ENCODE peak calls at places on chromosomes 1 and 21, in eight cellular contexts. B is islet precursor cell; I is lower leg skin; S is NCI-H1092; V is activated CD4-positive, alpha-beta T cell treated with anti-CD3 and anti-CD28 coated beads, Interleukin-2, amount 50 U/mL, for 4 hours; O is RKO; T is endodermal cell; X is NCI-H345. D is an unnamed sample.

GRCh38 chr1:30706528-30706927 is 16.9 kb downstream of the MATN1 start:
- DNase-seq in I (no peak), X (peak), T (no peak), O (no peak), S (peak), V (no peak), B (no peak), D (no peak)

GRCh38 chr1:57307382-57307781 is 116.5 kb downstream of the DAB1 start:
- DNase-seq in V (peak), B (no peak), I (no peak), S (no peak), O (no peak), T (peak), X (no peak), D (no peak)

GRCh38 chr1:107895403-107896181 is 69.4 kb downstream of the VAV3 start:
- DNase-seq in T (no peak), S (no peak), V (no peak), X (peak), O (no peak), B (no peak), I (no peak), D (no peak)

GRCh38 chr21:32315511-32316362 is 17.1 kb downstream of the MRAP start:
- DNase-seq in B (peak), V (no peak), T (no peak), O (no peak), S (no peak), X (no peak), I (peak), D (no peak)

GRCh38 chr1:30420519-30421050 is 302.8 kb downstream of the MATN1 start:
- DNase-seq in T (peak), B (peak), S (no peak), V (no peak), O (no peak), X (no peak), I (peak), D (no peak)

GRCh38 chr21:15688016-15688415 is 41.8 kb upstream of the USP25 start:
- DNase-seq in T (no peak), X (no peak), B (no peak), O (no peak), I (no peak), S (no peak), V (no peak), D (no peak)

GRCh38 chr1:154819628-154820590 is 50.2 kb downstream of the KCNN3 start:
- DNase-seq in O (no peak), B (peak), I (no peak), X (peak), T (peak), S (no peak), V (no peak), D (no peak)

GRCh38 chr1:93434987-93435386 is 12.9 kb upstream of the FNBP1L start:
- DNase-seq in O (no peak), B (no peak), T (no peak), I (no peak), V (no peak), X (no peak), S (no peak), D (no peak)

GRCh38 chr21:33690874-33691273 is 48.6 kb downstream of the ITSN1 start:
- DNase-seq in T (no peak), O (no peak), X (peak), V (no peak), B (no peak), S (no peak), I (no peak), D (no peak)

GRCh38 chr1:99648107-99648506 is 2.2 kb downstream of the PALMD start:
- DNase-seq in I (peak), B (no peak), T (peak), S (no peak), O (no peak), X (no peak), V (no peak), D (no peak)

GRCh38 chr1:156295391-156295947 is at the start of gene GLMP:
- DNase-seq in S (peak), T (peak), X (peak), B (peak), O (peak), V (peak), I (peak), D (no peak)

GRCh38 chr1:171222961-171223360 is 25.3 kb upstream of the FMO1 start:
- DNase-seq in I (no peak), V (no peak), X (no peak), T (peak), O (no peak), B (no peak), S (no peak), D (no peak)

GRCh38 chr1:201633811-201634210 is 94.9 kb downstream of the NAV1 start:
- DNase-seq in I (no peak), T (no peak), B (no peak), V (no peak), O (no peak), S (peak), X (peak), D (no peak)

GRCh38 chr1:209416660-209417059 is 166.9 kb upstream of the CAMK1G start:
- DNase-seq in O (no peak), S (no peak), I (no peak), T (no peak), X (no peak), V (no peak), B (peak), D (no peak)

GRCh38 chr1:63691672-63692425 is 82.0 kb upstream of the ROR1 start:
- DNase-seq in X (peak), V (no peak), B (peak), I (no peak), O (peak), T (peak), S (peak), D (peak)

GRCh38 chr1:28812669-28813468 is 899 bp downstream of the OPRD1 start:
- DNase-seq in V (no peak), I (no peak), X (peak), T (no peak), O (no peak), B (no peak), S (peak), D (no peak)

GRCh38 chr1:232805269-232806070 is at the start of gene MAP10:
- DNase-seq in V (peak), I (peak), X (peak), T (peak), O (no peak), B (peak), S (peak), D (peak)

GRCh38 chr1:199794105-199794863 is 233.2 kb upstream of the NR5A2 start:
- DNase-seq in X (no peak), S (no peak), V (no peak), T (no peak), B (no peak), I (no peak), O (peak), D (no peak)

GRCh38 chr1:51417496-51418383 is 87.4 kb upstream of the TTC39A start:
- DNase-seq in O (no peak), I (no peak), V (no peak), X (no peak), B (no peak), T (no peak), S (no peak), D (no peak)

GRCh38 chr1:9903801-9904527 is 6.1 kb downstream of the CTNNBIP1 start:
- DNase-seq in X (no peak), S (no peak), T (no peak), O (no peak), B (no peak), I (no peak), V (no peak), D (no peak)

GRCh38 chr1:39178541-39179431 is 25.7 kb upstream of the MACF1 start:
- DNase-seq in V (no peak), S (no peak), X (no peak), B (peak), O (peak), T (no peak), I (no peak), D (no peak)

GRCh38 chr1:81548918-81549587 is 251.7 kb upstream of the ADGRL2 start:
- DNase-seq in O (no peak), V (no peak), B (no peak), I (no peak), S (no peak), X (no peak), T (no peak), D (no peak)

GRCh38 chr1:7810395-7810794 is 26.3 kb downstream of the PER3 start:
- DNase-seq in X (no peak), I (no peak), O (peak), V (no peak), B (peak), T (no peak), S (no peak), D (peak)

GRCh38 chr1:175797576-175797975 is 54.2 kb upstream of the TNR start:
- DNase-seq in O (no peak), T (peak), B (no peak), X (no peak), I (no peak), S (no peak), V (no peak), D (no peak)

GRCh38 chr1:11324562-11324961 is 51.6 kb downstream of the UBIAD1 start:
- DNase-seq in V (no peak), I (no peak), T (peak), B (peak), O (no peak), X (no peak), S (peak), D (no peak)

GRCh38 chr1:155172732-155173477 is at the start of gene KRTCAP2:
- DNase-seq in S (peak), T (peak), I (peak), B (peak), X (peak), V (peak), O (peak), D (peak)

GRCh38 chr1:81596341-81596740 is 204.4 kb upstream of the ADGRL2 start:
- DNase-seq in V (no peak), T (no peak), X (no peak), B (no peak), I (no peak), S (no peak), O (no peak), D (no peak)

GRCh38 chr1:46112108-46112507 is 20.3 kb downstream of the PIK3R3 start:
- DNase-seq in T (no peak), S (no peak), V (no peak), O (no peak), I (no peak), B (no peak), X (no peak), D (no peak)